ENCODE peak calls at places on chromosome 21, in seven cellular contexts. Z is stimulated activated naive CD4-positive, alpha-beta T cell; A is stimulated activated CD8-positive, alpha-beta memory T cell treated with anti-CD3 and anti-CD28 coated beads, Interleukin-15, amount 100 ng/mL, for 24 hours; K is mammary epithelial cell; B is NCI-H146; F is activated T-cell treated with anti-CD3 and anti-CD28 coated beads for 1 hour; O is psoas muscle. G is an unnamed sample.

GRCh38 chr21:38809170-38809878 is 3.6 kb downstream of the ETS2 start:
- DNase-seq in F (no peak), Z (no peak), O (no peak), K (no peak), A (no peak), B (no peak), G (no peak)

GRCh38 chr21:43956019-43956666 is 56.0 kb upstream of the TRAPPC10 start:
- DNase-seq in A (no peak), K (no peak), B (peak), O (peak), Z (no peak), F (no peak), G (no peak)

GRCh38 chr21:21682172-21682571 is 684.0 kb downstream of the NCAM2 start:
- DNase-seq in O (no peak), B (no peak), K (no peak), Z (no peak), A (no peak), F (no peak), G (no peak)

GRCh38 chr21:45078877-45079281 is 4.5 kb downstream of the ADARB1 start:
- DNase-seq in F (peak), A (no peak), K (peak), Z (peak), O (no peak), B (no peak), G (no peak)

GRCh38 chr21:42021751-42022430 is 11.7 kb upstream of the ZBTB21 start:
- DNase-seq in F (no peak), O (no peak), K (no peak), Z (no peak), A (no peak), B (peak), G (no peak)

GRCh38 chr21:42430570-42430969 is 26.9 kb downstream of the UBASH3A start:
- DNase-seq in B (no peak), Z (no peak), F (no peak), K (no peak), A (no peak), O (no peak), G (no peak)

GRCh38 chr21:36792505-36792967 is 93.6 kb downstream of the SIM2 start:
- DNase-seq in F (no peak), B (peak), O (peak), K (peak), A (no peak), Z (no peak), G (no peak)

GRCh38 chr21:36325373-36326010 is 5.5 kb downstream of the MORC3 start:
- DNase-seq in B (no peak), F (no peak), K (peak), O (no peak), Z (no peak), A (no peak), G (no peak)

GRCh38 chr21:45224189-45224938 is 63.3 kb downstream of the POFUT2 start:
- DNase-seq in K (no peak), Z (no peak), B (no peak), F (peak), A (no peak), O (no peak), G (no peak)

GRCh38 chr21:39601194-39601940 is 11.4 kb upstream of the B3GALT5 start:
- DNase-seq in O (no peak), B (no peak), A (no peak), Z (no peak), F (no peak), K (no peak), G (no peak)

G was measured in uterus.